ENCODE peak calls at places on chromosomes 4 and X, in six cellular contexts. K is upper lobe of left lung, X is GM12878, W is A549, E is K562, U is HepG2. Q is an unnamed sample.
A peak's percentile ranks its signal among the peaks of the same experiment; 100 is the strongest.

GRCh38 chrX:470686-471085 is 84.0 kb upstream of the PPP2R3B start:
- ATAC-seq in K (no peak), X (no peak), W (no peak), E (no peak), U (no peak), Q (no peak)

GRCh38 chr4:116516711-116517110 is 568.7 kb downstream of the TRAM1L1 start:
- ATAC-seq in K (no peak), X (no peak), W (no peak), E (no peak), U (no peak), Q (no peak)

GRCh38 chrX:24364326-24364725 is 3.9 kb downstream of the SUPT20HL1 start:
- ATAC-seq in K (no peak), X (no peak), W (no peak), E (no peak), U (peak; percentile 29), Q (no peak)

GRCh38 chrX:15418707-15419181 is 34.5 kb upstream of the VEGFD start:
- ATAC-seq in K (no peak), X (no peak), W (no peak), E (no peak), U (no peak), Q (no peak)

GRCh38 chrX:21723814-21724213 is 34.1 kb downstream of the SMPX start:
- ATAC-seq in K (no peak), X (no peak), W (no peak), E (no peak), U (no peak), Q (no peak)

GRCh38 chr4:123390846-123391456 is 5.6 kb upstream of the SPRY1 start:
- ATAC-seq in K (no peak), X (peak; percentile 70), W (no peak), E (peak; percentile 53), U (no peak), Q (no peak)

GRCh38 chr4:65724973-65725372 is 54.7 kb upstream of the EPHA5 start:
- ATAC-seq in K (no peak), X (no peak), W (no peak), E (no peak), U (peak; percentile 78), Q (no peak)

GRCh38 chrX:107725761-107726555 is 49.6 kb downstream of the TSC22D3 start:
- ATAC-seq in K (no peak), X (no peak), W (peak; percentile 62), E (no peak), U (no peak), Q (no peak)

GRCh38 chrX:56813318-56813837 is 84.3 kb downstream of the NBDY start:
- ATAC-seq in K (peak; percentile 93), X (peak; percentile 78), W (no peak), E (peak; percentile 75), U (no peak), Q (peak; percentile 61)

GRCh38 chr4:118821590-118822293 is 14.2 kb downstream of the SEC24D start:
- ATAC-seq in K (no peak), X (no peak), W (no peak), E (no peak), U (peak; percentile 79), Q (no peak)

GRCh38 chrX:136646602-136647239 is 1.2 kb upstream of the CD40LG start:
- ATAC-seq in K (no peak), X (no peak), W (no peak), E (no peak), U (no peak), Q (no peak)

GRCh38 chr4:172142331-172142738 is 329.1 kb downstream of the GALNTL6 start:
- ATAC-seq in K (no peak), X (no peak), W (no peak), E (peak; percentile 72), U (no peak), Q (no peak)

GRCh38 chr4:151567056-151567455 is 158.1 kb downstream of the FHIP1A start:
- ATAC-seq in K (no peak), X (peak; percentile 99), W (no peak), E (no peak), U (no peak), Q (no peak)

GRCh38 chr4:122621010-122621616 is at the start of gene IL21:
- ATAC-seq in K (no peak), X (no peak), W (no peak), E (no peak), U (no peak), Q (no peak)

GRCh38 chr4:3699678-3700077 is 66.5 kb upstream of the ADRA2C start:
- ATAC-seq in K (no peak), X (no peak), W (no peak), E (no peak), U (no peak), Q (no peak)

GRCh38 chr4:14877246-14878220 is 124.7 kb upstream of the CPEB2 start:
- ATAC-seq in K (peak; percentile 84), X (peak; percentile 21), W (no peak), E (no peak), U (no peak), Q (peak; percentile 61)

GRCh38 chr4:82606622-82607021 is 44.8 kb upstream of the TMEM150C start:
- ATAC-seq in K (no peak), X (no peak), W (no peak), E (no peak), U (no peak), Q (no peak)

GRCh38 chr4:82614868-82615449 is 53.2 kb upstream of the TMEM150C start:
- ATAC-seq in K (no peak), X (no peak), W (no peak), E (no peak), U (no peak), Q (no peak)

GRCh38 chr4:82613111-82613510 is 51.3 kb upstream of the TMEM150C start:
- ATAC-seq in K (no peak), X (no peak), W (no peak), E (no peak), U (no peak), Q (no peak)

GRCh38 chr4:82611982-82612381 is 50.2 kb upstream of the TMEM150C start:
- ATAC-seq in K (no peak), X (no peak), W (no peak), E (no peak), U (no peak), Q (no peak)
- TF ChIP-seq EP300 in K (no peak), X (no peak), W (no peak), E (no peak), U (no peak), Q (no peak)

DNA sequence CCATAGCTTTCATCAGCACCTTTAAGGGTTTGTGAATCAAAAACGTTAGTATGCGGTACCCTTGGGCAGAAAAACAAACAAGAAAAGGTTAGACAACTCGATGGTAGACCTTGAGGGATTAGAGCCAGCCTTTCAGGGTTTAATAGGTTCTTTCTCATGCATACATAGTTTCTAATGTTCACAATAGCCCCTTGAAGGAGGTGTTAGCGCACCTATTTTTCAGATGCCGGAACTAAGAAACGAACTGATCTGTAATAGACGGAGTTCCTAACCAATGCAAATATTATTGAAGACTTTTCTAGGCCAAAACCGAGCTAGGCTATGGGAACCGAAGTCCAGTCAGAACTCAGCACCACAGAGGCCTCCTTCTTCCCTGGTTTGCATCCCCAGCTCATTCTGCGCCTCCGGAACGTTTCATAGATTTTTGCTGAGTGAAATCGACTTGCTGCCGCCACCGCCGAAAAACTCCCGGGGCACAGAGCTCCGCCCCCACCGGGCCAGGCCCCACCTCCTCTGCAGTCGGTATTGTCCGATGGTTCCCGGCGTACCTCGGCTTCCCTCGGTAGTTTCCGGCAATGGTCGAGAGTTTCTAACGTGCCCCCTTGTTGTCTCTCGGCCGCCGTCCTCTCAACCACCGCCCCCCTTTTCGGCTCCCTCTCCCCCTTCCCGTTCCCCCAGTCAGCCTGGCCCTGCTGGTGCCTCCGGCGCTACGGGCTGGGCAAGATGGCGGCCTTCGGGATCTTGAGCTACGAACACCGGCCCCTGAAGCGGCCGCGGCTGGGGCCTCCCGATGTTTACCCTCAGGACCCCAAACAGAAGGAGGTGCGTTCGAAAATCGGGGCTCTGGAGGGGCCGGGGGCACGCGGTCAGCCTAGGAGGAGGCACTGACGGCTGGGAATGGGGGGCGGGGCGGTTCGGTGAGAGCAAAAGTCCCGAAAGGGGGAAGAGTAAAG is at the start of gene MED12:
- ATAC-seq in K (peak; percentile 98), X (peak; percentile 99), W (peak; percentile 98), E (peak; percentile 99), U (peak; percentile 96), Q (peak; percentile 93)
- TF ChIP-seq POLR2A in K (no peak), X (peak; percentile 67), W (peak; percentile 61), E (peak; percentile 75), U (peak; percentile 46), Q (no peak)

DNA sequence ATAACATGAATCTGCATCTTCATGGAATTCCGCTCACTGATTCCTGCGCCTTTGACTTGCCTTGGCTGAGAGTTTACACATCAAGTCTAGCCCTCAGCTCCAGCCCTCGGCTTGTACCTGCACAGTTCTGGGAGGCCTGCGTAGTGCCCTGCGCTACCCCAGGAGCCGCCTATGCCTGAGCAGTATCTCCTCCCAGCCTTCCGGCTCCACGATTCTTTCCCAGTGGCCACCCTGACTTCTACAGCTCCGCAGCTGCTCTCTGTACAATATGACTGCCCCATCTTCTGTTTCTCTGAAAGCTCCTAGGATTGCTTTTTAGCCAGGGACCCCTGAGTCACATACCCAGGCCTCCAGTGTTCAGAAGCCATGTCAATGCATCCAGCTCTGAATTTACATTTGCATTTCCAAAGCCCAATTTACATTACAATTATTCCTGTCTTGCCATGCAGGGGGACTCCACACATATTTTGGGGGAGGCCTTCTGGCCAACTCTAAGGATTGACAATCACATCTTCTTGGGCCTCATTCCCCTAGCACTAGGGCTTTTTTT is 135.5 kb downstream of the PJA1 start:
- ATAC-seq in K (no peak), X (no peak), W (no peak), E (no peak), U (no peak), Q (no peak)
- H3K4me1 ChIP-seq in K (peaks cover 11% of the 10 kb centered on the region), X (peaks cover 23% of the 10 kb centered on the region), W (peaks cover 10% of the 10 kb centered on the region), E (no peaks in the 10 kb centered on the region), U (peaks cover 23% of the 10 kb centered on the region), Q (no peaks in the 10 kb centered on the region)

GRCh38 chr4:182140547-182140946 is 102.7 kb upstream of the TENM3 start:
- ATAC-seq in K (no peak), X (no peak), W (no peak), E (no peak), U (no peak), Q (no peak)

GRCh38 chr4:182141623-182142022 is 101.6 kb upstream of the TENM3 start:
- ATAC-seq in K (no peak), X (no peak), W (no peak), E (no peak), U (no peak), Q (no peak)

GRCh38 chr4:182141046-182141445 is 102.2 kb upstream of the TENM3 start:
- ATAC-seq in K (no peak), X (no peak), W (no peak), E (no peak), U (no peak), Q (no peak)

GRCh38 chr4:182139481-182139880 is 103.7 kb upstream of the TENM3 start:
- ATAC-seq in K (no peak), X (no peak), W (no peak), E (no peak), U (no peak), Q (no peak)

GRCh38 chr4:182137343-182137742 is 105.9 kb upstream of the TENM3 start:
- ATAC-seq in K (no peak), X (no peak), W (no peak), E (no peak), U (no peak), Q (no peak)
- TF ChIP-seq EP300 in K (no peak), X (no peak), W (no peak), E (no peak), U (no peak), Q (no peak)

Q was measured in gastroesophageal sphincter.